ENCODE peak calls at places on chromosomes 7 and 10, in eight cellular contexts. S is stimulated activated CD4-positive, alpha-beta T cell treated with anti-CD3 and anti-CD28 coated beads, Interleukin-4, amount 100 ng/mL, for 1 hour; A is kidney epithelial cell; B is C1 segment of cervical spinal cord; Q is NB4; U is HFFc6; E is HCT116; V is iris pigment epithelial cell. D is an unnamed sample.

GRCh38 chr7:105257338-105257737 is 131.4 kb downstream of the SRPK2 start:
- DNase-seq in S (no peak), A (no peak), B (no peak), Q (peak), U (no peak), E (no peak), V (peak), D (peak)

GRCh38 chr7:70589010-70589409 is 542.9 kb upstream of the GALNT17 start:
- DNase-seq in S (no peak), A (no peak), B (no peak), Q (no peak), U (no peak), E (no peak), V (no peak), D (no peak)

GRCh38 chr10:73253226-73253557 is 748 bp upstream of the MRPS16 start:
- DNase-seq in S (no peak), A (no peak), B (no peak), Q (peak), U (no peak), E (no peak), V (no peak), D (peak)

GRCh38 chr7:151010002-151010306 is 14.3 kb downstream of the ATG9B start:
- DNase-seq in S (no peak), A (no peak), B (no peak), Q (no peak), U (no peak), E (no peak), V (no peak), D (no peak)

GRCh38 chr10:44384601-44385422 is at the start of gene CXCL12:
- DNase-seq in S (no peak), A (no peak), B (no peak), Q (no peak), U (peak), E (no peak), V (peak), D (no peak)

GRCh38 chr7:74271742-74272141 is 17.5 kb upstream of the CLIP2 start:
- DNase-seq in S (no peak), A (no peak), B (no peak), Q (peak), U (no peak), E (no peak), V (no peak), D (peak)

GRCh38 chr10:88500656-88501055 is 82.5 kb downstream of the RNLS start:
- DNase-seq in S (no peak), A (no peak), B (no peak), Q (no peak), U (no peak), E (no peak), V (peak), D (no peak)

GRCh38 chr10:61487506-61487905 is 34.3 kb upstream of the TMEM26 start:
- DNase-seq in S (no peak), A (no peak), B (no peak), Q (no peak), U (peak), E (no peak), V (peak), D (no peak)

GRCh38 chr7:44561962-44562621 is 11.6 kb downstream of the DDX56 start:
- DNase-seq in S (no peak), A (no peak), B (no peak), Q (no peak), U (peak), E (no peak), V (peak), D (no peak)

GRCh38 chr10:111129348-111129747 is 52.5 kb downstream of the ADRA2A start:
- DNase-seq in S (no peak), A (no peak), B (no peak), Q (no peak), U (no peak), E (no peak), V (no peak), D (no peak)

GRCh38 chr10:21494221-21495001 is 31.1 kb downstream of the SKIDA1 start:
- DNase-seq in S (peak), A (no peak), B (peak), Q (peak), U (no peak), E (no peak), V (no peak), D (peak)

GRCh38 chr7:17021205-17021604 is 139.4 kb upstream of the AGR3 start:
- DNase-seq in S (no peak), A (no peak), B (no peak), Q (no peak), U (no peak), E (no peak), V (peak), D (no peak)

GRCh38 chr10:126959431-126959830 is 54.2 kb downstream of the DOCK1 start:
- DNase-seq in S (no peak), A (no peak), B (no peak), Q (no peak), U (no peak), E (no peak), V (no peak), D (no peak)

GRCh38 chr10:132372516-132373095 is 24.4 kb upstream of the PWWP2B start:
- DNase-seq in S (no peak), A (no peak), B (no peak), Q (no peak), U (no peak), E (no peak), V (no peak), D (no peak)

GRCh38 chr10:8618834-8619233 is 564.3 kb downstream of the GATA3 start:
- DNase-seq in S (no peak), A (no peak), B (no peak), Q (no peak), U (no peak), E (no peak), V (no peak), D (no peak)

GRCh38 chr7:71229201-71229600 is 97.3 kb downstream of the GALNT17 start:
- DNase-seq in S (no peak), A (no peak), B (no peak), Q (no peak), U (no peak), E (no peak), V (no peak), D (no peak)

GRCh38 chr10:133154996-133155778 is 4.8 kb upstream of the KNDC1 start:
- DNase-seq in S (no peak), A (no peak), B (no peak), Q (no peak), U (no peak), E (no peak), V (no peak), D (no peak)

GRCh38 chr7:19404912-19405329 is 259.7 kb upstream of the FERD3L start:
- DNase-seq in S (no peak), A (peak), B (no peak), Q (peak), U (peak), E (peak), V (peak), D (peak)

GRCh38 chr7:99643464-99643863 is 26.7 kb downstream of the ZSCAN25 start:
- DNase-seq in S (no peak), A (no peak), B (no peak), Q (no peak), U (no peak), E (no peak), V (no peak), D (no peak)

GRCh38 chr7:100132697-100133137 is 6.0 kb downstream of the MBLAC1 start:
- DNase-seq in S (peak), A (no peak), B (peak), Q (peak), U (peak), E (no peak), V (peak), D (peak)

GRCh38 chr7:98562336-98563182 is 54.5 kb upstream of the NPTX2 start:
- DNase-seq in S (no peak), A (no peak), B (no peak), Q (no peak), U (no peak), E (no peak), V (no peak), D (no peak)

GRCh38 chr7:5283421-5284303 is 919 bp downstream of the SLC29A4 start:
- DNase-seq in S (no peak), A (no peak), B (no peak), Q (no peak), U (no peak), E (no peak), V (no peak), D (no peak)

GRCh38 chr10:132705173-132705572 is 80.8 kb downstream of the NKX6-2 start:
- DNase-seq in S (no peak), A (no peak), B (peak), Q (no peak), U (no peak), E (no peak), V (no peak), D (no peak)

GRCh38 chr7:42650701-42651100 is 261.2 kb downstream of the C7orf25 start:
- DNase-seq in S (no peak), A (no peak), B (no peak), Q (no peak), U (no peak), E (no peak), V (no peak), D (no peak)

D was measured in KBM-7.